ENCODE peak calls at places on chromosomes 16 and 17, in eight cellular contexts. G, C, O, W, Z, L, U and S are unnamed samples.

GRCh38 chr17:329794-330420 is 22.7 kb downstream of the RPH3AL start:
- DNase-seq in C (peak), L (no peak), U (no peak), W (no peak), Z (no peak), O (no peak), G (no peak), S (no peak)

GRCh38 chr17:9389116-9389515 is 186.5 kb downstream of the STX8 start:
- DNase-seq in Z (no peak), C (no peak), U (no peak), L (peak), W (no peak), O (no peak), G (peak), S (peak)

GRCh38 chr16:70686376-70687171 is 721 bp upstream of the MTSS2 start:
- DNase-seq in L (no peak), Z (no peak), G (no peak), O (no peak), C (no peak), U (no peak), W (no peak), S (no peak)

GRCh38 chr16:63289834-63290460 is 1253.7 kb upstream of the CDH8 start:
- DNase-seq in L (peak), C (peak), G (peak), Z (peak), U (peak), O (peak), W (peak), S (peak)

GRCh38 chr16:79509221-79509631 is 91.3 kb downstream of the MAF start:
- DNase-seq in C (peak), Z (no peak), W (peak), G (no peak), L (no peak), O (peak), U (no peak), S (no peak)

GRCh38 chr16:75061677-75062076 is 54.9 kb downstream of the LDHD start:
- DNase-seq in Z (no peak), U (no peak), O (no peak), C (peak), L (no peak), W (no peak), G (no peak), S (no peak)

GRCh38 chr16:85379041-85380001 is 233.8 kb upstream of the GSE1 start:
- DNase-seq in U (no peak), C (no peak), Z (no peak), O (no peak), L (no peak), W (no peak), G (no peak), S (no peak)

GRCh38 chr17:41672153-41672552 is 16.5 kb upstream of the EIF1 start:
- DNase-seq in W (no peak), L (no peak), C (no peak), G (no peak), U (no peak), Z (no peak), O (no peak), S (no peak)

GRCh38 chr17:31802502-31802901 is 56.5 kb downstream of the COPRS start:
- DNase-seq in L (no peak), W (no peak), Z (no peak), C (peak), O (no peak), U (peak), G (no peak), S (no peak)

GRCh38 chr16:50309156-50309526 is 42.8 kb downstream of the ADCY7 start:
- DNase-seq in W (no peak), C (no peak), O (no peak), Z (no peak), G (no peak), U (no peak), L (no peak), S (no peak)

GRCh38 chr16:24511174-24511573 is 28.2 kb upstream of the RBBP6 start:
- DNase-seq in L (no peak), C (no peak), Z (no peak), G (no peak), O (no peak), W (no peak), U (no peak), S (no peak)

GRCh38 chr17:74431568-74432483 is at the start of gene GPRC5C:
- DNase-seq in G (peak), C (peak), U (peak), L (peak), W (peak), O (peak), Z (no peak), S (no peak)

GRCh38 chr17:36611345-36612072 is 10.1 kb downstream of the MRM1 start:
- DNase-seq in G (no peak), U (no peak), C (no peak), L (no peak), O (no peak), Z (no peak), W (no peak), S (no peak)

GRCh38 chr17:42249681-42250446 is 26.3 kb downstream of the STAT5B start:
- DNase-seq in Z (no peak), L (no peak), G (no peak), U (no peak), O (no peak), C (peak), W (no peak), S (no peak)

GRCh38 chr16:9438991-9439390 is 347.5 kb downstream of the HAPSTR1 start:
- DNase-seq in L (no peak), U (no peak), Z (no peak), W (no peak), C (no peak), G (no peak), O (no peak), S (no peak)

GRCh38 chr17:3571043-3571900 is 13.7 kb upstream of the TRPV3 start:
- DNase-seq in O (no peak), Z (no peak), G (no peak), C (no peak), L (no peak), W (no peak), U (no peak), S (no peak)

GRCh38 chr17:79842656-79843474 is 3.6 kb upstream of the CBX4 start:
- DNase-seq in L (no peak), O (no peak), U (no peak), Z (no peak), W (peak), G (no peak), C (no peak), S (peak)

GRCh38 chr16:23922406-23922805 is 86.6 kb downstream of the PRKCB start:
- DNase-seq in U (no peak), L (no peak), G (no peak), W (no peak), O (no peak), C (no peak), Z (no peak), S (no peak)

GRCh38 chr17:59027750-59028149 is 78.9 kb downstream of the TRIM37 start:
- DNase-seq in L (no peak), C (no peak), G (no peak), U (no peak), W (no peak), O (no peak), Z (no peak), S (no peak)

GRCh38 chr17:17387017-17387416 is 83.8 kb downstream of the NT5M start:
- DNase-seq in L (no peak), G (no peak), C (no peak), Z (no peak), W (peak), O (no peak), U (no peak), S (no peak)

GRCh38 chr16:67336646-67337045 is 10.0 kb downstream of the LRRC36 start:
- DNase-seq in Z (no peak), W (no peak), C (no peak), O (no peak), L (no peak), U (no peak), G (no peak), S (no peak)

GRCh38 chr17:5832886-5833285 is 237.3 kb upstream of the WSCD1 start:
- DNase-seq in C (no peak), L (no peak), G (peak), W (no peak), Z (peak), O (no peak), U (no peak), S (peak)

GRCh38 chr17:5838661-5839300 is 231.4 kb upstream of the WSCD1 start:
- DNase-seq in L (no peak), Z (no peak), C (no peak), W (no peak), U (no peak), O (no peak), G (no peak), S (no peak)

GRCh38 chr17:5840811-5841446 is 229.2 kb upstream of the WSCD1 start:
- DNase-seq in C (no peak), G (no peak), O (no peak), L (no peak), U (no peak), W (no peak), Z (no peak), S (no peak)

GRCh38 chr17:5841862-5842261 is 228.3 kb upstream of the WSCD1 start:
- DNase-seq in G (no peak), W (no peak), O (no peak), U (no peak), C (no peak), Z (no peak), L (no peak), S (no peak)

GRCh38 chr17:5837055-5837491 is 233.1 kb upstream of the WSCD1 start:
- DNase-seq in U (no peak), C (no peak), Z (peak), O (no peak), G (peak), W (no peak), L (no peak), S (peak)
- TF ChIP-seq POLR2AphosphoS5 in U (no peak), C (no peak), Z (no peak), O (no peak), G (no peak), W (no peak), L (no peak), S (no peak)

DNA sequence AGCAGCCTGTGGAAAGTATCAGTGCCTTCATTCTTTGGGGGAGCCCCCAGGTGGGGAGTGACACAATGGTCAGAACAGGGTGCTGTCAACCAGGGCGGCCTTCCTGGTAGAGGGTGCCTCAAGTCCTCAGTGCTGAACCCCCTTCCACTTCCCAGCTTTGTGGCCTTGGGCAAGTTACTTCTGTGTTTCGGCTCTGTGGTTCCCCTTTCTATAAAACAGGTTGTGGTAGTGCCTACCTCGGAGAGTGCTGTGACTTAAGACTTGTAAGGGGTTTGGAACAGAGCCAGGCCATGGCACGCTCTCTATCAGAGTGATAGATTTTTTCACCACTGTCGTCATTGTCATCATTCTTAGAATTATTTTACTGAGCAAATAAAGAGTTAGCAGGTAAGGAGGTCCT is 141.1 kb downstream of the CCDC182 start:
- DNase-seq in U (peak), Z (no peak), C (no peak), O (peak), W (peak), G (no peak), L (no peak), S (no peak)
- TF ChIP-seq POLR2AphosphoS5 in U (peak), Z (no peak), C (no peak), O (no peak), W (no peak), G (no peak), L (no peak), S (no peak)

GRCh38 chr17:49364119-49364518 is 2.1 kb upstream of the ZNF652 start:
- DNase-seq in C (no peak), Z (no peak), L (no peak), W (no peak), O (no peak), U (no peak), G (no peak), S (no peak)

GRCh38 chr17:49361129-49361901 is 735 bp downstream of the ZNF652 start:
- DNase-seq in Z (no peak), W (peak), G (peak), L (peak), U (peak), O (peak), C (peak), S (peak)

GRCh38 chr17:49361902-49362722 is at the start of gene ZNF652:
- DNase-seq in G (peak), C (peak), L (peak), Z (no peak), U (peak), O (peak), W (peak), S (peak)

GRCh38 chr17:49363251-49363650 is 1.2 kb upstream of the ZNF652 start:
- DNase-seq in Z (no peak), O (no peak), W (no peak), U (no peak), L (no peak), G (no peak), C (no peak), S (no peak)

DNA sequence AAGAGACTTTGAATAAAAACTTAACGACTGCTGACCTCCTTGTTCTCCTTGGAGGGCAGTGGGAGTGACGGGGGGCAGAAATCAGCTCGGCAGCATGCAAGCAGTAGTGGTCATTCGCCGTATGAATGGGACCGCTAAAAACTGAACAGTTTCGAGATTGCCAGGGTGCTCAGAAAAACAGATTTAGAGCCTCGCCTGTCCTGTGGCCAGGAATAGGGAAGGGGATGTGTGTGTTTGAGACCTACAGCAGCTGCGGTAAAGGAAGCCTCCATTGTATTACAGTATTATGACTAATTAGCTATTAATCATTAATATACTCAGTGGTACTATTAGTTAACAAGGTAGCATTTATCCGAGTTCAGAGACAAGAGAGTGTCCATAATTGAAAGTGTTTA is 670 bp upstream of the ZNF652 start:
- DNase-seq in C (no peak), Z (no peak), W (no peak), L (no peak), U (no peak), G (no peak), O (no peak), S (no peak)
- TF ChIP-seq POLR2AphosphoS5 in C (no peak), Z (no peak), W (no peak), L (no peak), U (no peak), G (no peak), O (no peak), S (no peak)

GRCh38 chr17:55266958-55267688 is 2.4 kb downstream of the HLF start:
- DNase-seq in U (no peak), C (peak), Z (no peak), L (no peak), G (no peak), W (no peak), O (no peak), S (no peak)
- TF ChIP-seq POLR2AphosphoS5 in U (no peak), C (peak), Z (no peak), L (no peak), G (peak), W (peak), O (no peak), S (no peak)